ENCODE peak calls at places on chromosomes 6 and 20, in four cellular contexts. D, C, S and Q are unnamed samples.

GRCh38 chr6:22145294-22145693 is 151.5 kb downstream of the PRL start:
- DNase-seq in D (no peak), C (no peak), S (no peak), Q (no peak)

GRCh38 chr6:158269657-158270056 is 42.6 kb upstream of the TULP4 start:
- DNase-seq in D (no peak), C (no peak), S (no peak), Q (no peak)

GRCh38 chr6:168225471-168225901 is 94.1 kb downstream of the DACT2 start:
- DNase-seq in D (peak), C (no peak), S (no peak), Q (no peak)

GRCh38 chr6:145704153-145704781 is 31.1 kb downstream of the EPM2A start:
- DNase-seq in D (no peak), C (no peak), S (no peak), Q (no peak)

GRCh38 chr20:910840-911770 is 5.0 kb downstream of the ANGPT4 start:
- DNase-seq in D (no peak), C (no peak), S (no peak), Q (no peak)

GRCh38 chr6:90065173-90065572 is 170.9 kb downstream of the GJA10 start:
- DNase-seq in D (no peak), C (no peak), S (no peak), Q (no peak)

GRCh38 chr6:54244430-54244829 is 63.8 kb upstream of the TINAG start:
- DNase-seq in D (no peak), C (no peak), S (no peak), Q (peak)

GRCh38 chr6:68026483-68026882 is 608.6 kb upstream of the ADGRB3 start:
- DNase-seq in D (no peak), C (no peak), S (no peak), Q (no peak)

GRCh38 chr6:70310063-70310694 is 7.3 kb upstream of the COL9A1 start:
- DNase-seq in D (no peak), C (no peak), S (peak), Q (peak)

GRCh38 chr6:27688014-27688586 is 215.2 kb upstream of the ZNF184 start:
- DNase-seq in D (peak), C (peak), S (peak), Q (peak)

GRCh38 chr6:56713285-56713684 is 70.6 kb upstream of the DST start:
- DNase-seq in D (no peak), C (no peak), S (no peak), Q (no peak)

GRCh38 chr6:29414588-29414987 is at the start of gene OR12D1:
- DNase-seq in D (no peak), C (no peak), S (no peak), Q (no peak)

GRCh38 chr6:145310116-145310515 is 425.2 kb downstream of the EPM2A start:
- DNase-seq in D (no peak), C (no peak), S (no peak), Q (no peak)

GRCh38 chr6:158560787-158561246 is 926 bp downstream of the TMEM181 start:
- DNase-seq in D (peak), C (no peak), S (no peak), Q (no peak)

GRCh38 chr6:7543761-7544424 is 2.4 kb downstream of the DSP start:
- DNase-seq in D (no peak), C (no peak), S (no peak), Q (no peak)

GRCh38 chr20:48360338-48360698 is 467.5 kb downstream of the PREX1 start:
- DNase-seq in D (no peak), C (no peak), S (no peak), Q (no peak)

GRCh38 chr20:61396262-61396848 is 144.3 kb downstream of the CDH4 start:
- DNase-seq in D (no peak), C (no peak), S (no peak), Q (no peak)

GRCh38 chr6:30091577-30092381 is 16.2 kb upstream of the RNF39 start:
- DNase-seq in D (peak), C (no peak), S (no peak), Q (no peak)

GRCh38 chr6:149716584-149716983 is 1.3 kb downstream of the LATS1 start:
- DNase-seq in D (no peak), C (no peak), S (no peak), Q (no peak)

GRCh38 chr6:113632220-113632864 is 224.8 kb upstream of the MARCKS start:
- DNase-seq in D (peak), C (no peak), S (no peak), Q (no peak)

GRCh38 chr6:7919871-7920270 is 9.3 kb upstream of the TXNDC5 start:
- DNase-seq in D (no peak), C (no peak), S (no peak), Q (no peak)

GRCh38 chr20:11120451-11120850 is 446.7 kb upstream of the JAG1 start:
- DNase-seq in D (no peak), C (no peak), S (no peak), Q (no peak)

GRCh38 chr6:71181565-71181964 is 107.0 kb upstream of the OGFRL1 start:
- DNase-seq in D (no peak), C (no peak), S (no peak), Q (no peak)

GRCh38 chr20:38870733-38871559 is 55.3 kb upstream of the FAM83D start:
- DNase-seq in D (peak), C (no peak), S (no peak), Q (no peak)

GRCh38 chr6:10852281-10852965 is 14.1 kb upstream of the MAK start:
- DNase-seq in D (no peak), C (no peak), S (no peak), Q (no peak)

GRCh38 chr20:38143646-38144554 is 21.2 kb downstream of the TGM2 start:
- DNase-seq in D (peak), C (peak), S (no peak), Q (no peak)

GRCh38 chr6:9593566-9593965 is 821.3 kb downstream of the TFAP2A start:
- DNase-seq in D (no peak), C (no peak), S (no peak), Q (no peak)

GRCh38 chr6:106199998-106200397 is 113.9 kb downstream of the PRDM1 start:
- DNase-seq in D (no peak), C (no peak), S (no peak), Q (no peak)

GRCh38 chr6:113122060-113122459 is 735.1 kb upstream of the MARCKS start:
- DNase-seq in D (no peak), C (no peak), S (no peak), Q (peak)